ENCODE peak calls at places on chromosomes 1 and 21, in seven cellular contexts. One of them, this sample, is unnamed.
A peak's percentile ranks its signal among the peaks of the same experiment; 100 is the strongest.

GRCh38 chr21:28142692-28143091 is 850.0 kb downstream of the LTN1 start:
- DNase-seq in endodermal cell: no peak
- DNase-seq in A549: no peak
- DNase-seq in transverse colon: no peak
- DNase-seq in fibroblast of lung: peak; percentile 70
- DNase-seq in tibial artery: no peak
- DNase-seq in right lobe of liver: no peak
- DNase-seq in this sample: no peak

GRCh38 chr1:59333626-59334277 is 36.9 kb downstream of the FGGY start:
- DNase-seq in endodermal cell: no peak
- DNase-seq in A549: no peak
- DNase-seq in transverse colon: no peak
- DNase-seq in fibroblast of lung: no peak
- DNase-seq in tibial artery: no peak
- DNase-seq in right lobe of liver: no peak
- DNase-seq in this sample: no peak

GRCh38 chr1:181135462-181135781 is 46.9 kb downstream of the IER5 start:
- DNase-seq in endodermal cell: no peak
- DNase-seq in A549: no peak
- DNase-seq in transverse colon: no peak
- DNase-seq in fibroblast of lung: peak; percentile 49
- DNase-seq in tibial artery: peak; percentile 41
- DNase-seq in right lobe of liver: no peak
- DNase-seq in this sample: no peak

GRCh38 chr1:40650075-40650474 is 15.4 kb downstream of the RIMS3 start:
- DNase-seq in endodermal cell: peak; percentile 85
- DNase-seq in A549: no peak
- DNase-seq in transverse colon: no peak
- DNase-seq in fibroblast of lung: no peak
- DNase-seq in tibial artery: no peak
- DNase-seq in right lobe of liver: no peak
- DNase-seq in this sample: peak; percentile 46

GRCh38 chr1:176315519-176316220 is 108.6 kb upstream of the COP1 start:
- DNase-seq in endodermal cell: no peak
- DNase-seq in A549: no peak
- DNase-seq in transverse colon: no peak
- DNase-seq in fibroblast of lung: no peak
- DNase-seq in tibial artery: no peak
- DNase-seq in right lobe of liver: no peak
- DNase-seq in this sample: no peak

GRCh38 chr21:33569986-33570385 is 18.5 kb downstream of the DONSON start:
- DNase-seq in endodermal cell: no peak
- DNase-seq in A549: no peak
- DNase-seq in transverse colon: no peak
- DNase-seq in fibroblast of lung: no peak
- DNase-seq in tibial artery: no peak
- DNase-seq in right lobe of liver: no peak
- DNase-seq in this sample: no peak

GRCh38 chr1:175463856-175464255 is 271.3 kb upstream of the KIAA0040 start:
- DNase-seq in endodermal cell: no peak
- DNase-seq in A549: no peak
- DNase-seq in transverse colon: no peak
- DNase-seq in fibroblast of lung: no peak
- DNase-seq in tibial artery: no peak
- DNase-seq in right lobe of liver: no peak
- DNase-seq in this sample: no peak

GRCh38 chr1:87104945-87105344 is 190.5 kb downstream of the HS2ST1 start:
- DNase-seq in endodermal cell: no peak
- DNase-seq in A549: no peak
- DNase-seq in transverse colon: no peak
- DNase-seq in fibroblast of lung: no peak
- DNase-seq in tibial artery: no peak
- DNase-seq in right lobe of liver: no peak
- DNase-seq in this sample: no peak

GRCh38 chr1:6685381-6685780 is 16.2 kb downstream of the DNAJC11 start:
- DNase-seq in endodermal cell: no peak
- DNase-seq in A549: no peak
- DNase-seq in transverse colon: no peak
- DNase-seq in fibroblast of lung: no peak
- DNase-seq in tibial artery: no peak
- DNase-seq in right lobe of liver: no peak
- DNase-seq in this sample: no peak

GRCh38 chr1:17347769-17348592 is 24.0 kb upstream of the PADI6 start:
- DNase-seq in endodermal cell: no peak
- DNase-seq in A549: peak; percentile 32
- DNase-seq in transverse colon: no peak
- DNase-seq in fibroblast of lung: peak; percentile 69
- DNase-seq in tibial artery: no peak
- DNase-seq in right lobe of liver: no peak
- DNase-seq in this sample: no peak

GRCh38 chr1:1058088-1058905 is 15.8 kb downstream of the RNF223 start:
- DNase-seq in endodermal cell: peak; percentile 64
- DNase-seq in A549: no peak
- DNase-seq in transverse colon: no peak
- DNase-seq in fibroblast of lung: no peak
- DNase-seq in tibial artery: no peak
- DNase-seq in right lobe of liver: peak; percentile 69
- DNase-seq in this sample: no peak
- H3K4me1 ChIP-seq in endodermal cell: no peaks in the 10 kb centered on the region
- H3K4me1 ChIP-seq in A549: peaks cover 29% of the 10 kb centered on the region
- H3K4me1 ChIP-seq in transverse colon: peaks cover 9% of the 10 kb centered on the region
- H3K4me1 ChIP-seq in fibroblast of lung: peaks cover 8% of the 10 kb centered on the region
- H3K4me1 ChIP-seq in tibial artery: no peaks in the 10 kb centered on the region
- H3K4me1 ChIP-seq in right lobe of liver: peaks cover 15% of the 10 kb centered on the region
- H3K4me1 ChIP-seq in this sample: peaks cover 11% of the 10 kb centered on the region

GRCh38 chr1:18814340-18815202 is 44.9 kb downstream of the TAS1R2 start:
- DNase-seq in endodermal cell: peak; percentile 61
- DNase-seq in A549: no peak
- DNase-seq in transverse colon: no peak
- DNase-seq in fibroblast of lung: peak; percentile 6
- DNase-seq in tibial artery: no peak
- DNase-seq in right lobe of liver: no peak
- DNase-seq in this sample: no peak
- H3K27ac ChIP-seq in endodermal cell: no peak overlapping the region
- H3K27ac ChIP-seq in A549: no peak overlapping the region
- H3K27ac ChIP-seq in transverse colon: no peak overlapping the region
- H3K27ac ChIP-seq in fibroblast of lung: no peak overlapping the region
- H3K27ac ChIP-seq in tibial artery: no peak overlapping the region
- H3K27ac ChIP-seq in right lobe of liver: no peak overlapping the region
- H3K27ac ChIP-seq in this sample: no peak overlapping the region

DNA sequence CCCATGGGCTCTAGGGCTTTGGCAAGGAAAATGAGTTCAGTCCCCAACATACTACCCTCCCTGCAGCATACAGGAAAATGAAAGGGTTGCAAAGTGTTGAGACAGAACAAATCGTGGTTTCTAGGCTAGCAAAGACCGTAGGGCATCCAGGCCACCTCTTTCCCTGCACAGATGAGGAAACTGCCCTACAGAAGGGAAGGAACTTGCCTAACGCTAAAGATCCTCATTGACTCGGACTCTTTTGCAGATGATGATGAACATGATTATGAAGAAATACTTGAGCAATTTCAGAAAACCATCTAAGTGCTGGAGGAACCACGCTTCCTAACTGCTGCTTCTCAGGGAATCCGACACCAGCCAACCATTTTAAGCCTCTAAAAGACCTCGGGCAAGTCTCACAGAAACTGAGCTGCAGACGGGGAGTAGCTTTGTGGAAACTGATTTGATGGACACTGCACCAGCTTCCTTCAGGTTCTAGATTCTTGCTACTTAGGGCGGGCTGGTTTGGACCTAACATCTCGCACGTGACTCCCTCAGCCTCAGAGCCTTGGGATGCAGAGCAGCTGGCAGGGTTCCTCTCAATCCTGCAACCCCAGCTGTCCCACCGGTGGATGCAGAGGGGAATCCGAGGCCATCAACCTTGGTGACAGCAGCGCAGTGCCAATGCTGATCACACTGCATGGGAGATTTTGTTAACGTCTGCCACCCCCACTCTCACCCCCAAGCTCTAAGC is 13.4 kb downstream of the THEMIS2 start:
- DNase-seq in endodermal cell: no peak
- DNase-seq in A549: no peak
- DNase-seq in transverse colon: no peak
- DNase-seq in fibroblast of lung: no peak
- DNase-seq in tibial artery: no peak
- DNase-seq in right lobe of liver: no peak
- DNase-seq in this sample: no peak
- H3K4me1 ChIP-seq in endodermal cell: no peaks in the 10 kb centered on the region
- H3K4me1 ChIP-seq in A549: no peaks in the 10 kb centered on the region
- H3K4me1 ChIP-seq in transverse colon: no peaks in the 10 kb centered on the region
- H3K4me1 ChIP-seq in fibroblast of lung: no peaks in the 10 kb centered on the region
- H3K4me1 ChIP-seq in tibial artery: no peaks in the 10 kb centered on the region
- H3K4me1 ChIP-seq in right lobe of liver: no peaks in the 10 kb centered on the region
- H3K4me1 ChIP-seq in this sample: no peaks in the 10 kb centered on the region

DNA sequence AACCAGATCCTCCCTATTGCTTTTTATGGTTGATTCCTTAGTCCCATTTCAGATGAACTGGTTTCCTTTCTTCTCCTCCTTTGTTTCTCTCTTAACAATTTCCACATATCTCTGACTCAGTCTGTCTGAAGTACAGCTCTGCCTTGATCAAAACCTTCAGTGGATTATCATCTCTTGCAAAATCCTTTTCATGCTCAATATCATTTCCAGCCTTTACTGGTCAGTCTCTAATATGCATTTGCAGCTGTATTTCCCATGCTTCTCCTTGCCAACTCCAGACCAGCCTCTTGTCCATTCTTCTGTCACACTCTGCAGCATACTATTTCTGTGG is 72.2 kb downstream of the SNX7 start:
- DNase-seq in endodermal cell: no peak
- DNase-seq in A549: no peak
- DNase-seq in transverse colon: no peak
- DNase-seq in fibroblast of lung: peak; percentile 8
- DNase-seq in tibial artery: no peak
- DNase-seq in right lobe of liver: no peak
- DNase-seq in this sample: no peak
- H3K27ac ChIP-seq in endodermal cell: no peak overlapping the region
- H3K27ac ChIP-seq in A549: peak overlapping the region; percentile 75
- H3K27ac ChIP-seq in transverse colon: no peak overlapping the region
- H3K27ac ChIP-seq in fibroblast of lung: no peak overlapping the region
- H3K27ac ChIP-seq in tibial artery: no peak overlapping the region
- H3K27ac ChIP-seq in right lobe of liver: no peak overlapping the region
- H3K27ac ChIP-seq in this sample: no peak overlapping the region

GRCh38 chr1:201128476-201128875 is 1.5 kb upstream of the ASCL5 start:
- DNase-seq in endodermal cell: no peak
- DNase-seq in A549: no peak
- DNase-seq in transverse colon: no peak
- DNase-seq in fibroblast of lung: no peak
- DNase-seq in tibial artery: no peak
- DNase-seq in right lobe of liver: no peak
- DNase-seq in this sample: no peak
- H3K4me1 ChIP-seq in endodermal cell: no peaks in the 10 kb centered on the region
- H3K4me1 ChIP-seq in A549: peaks cover 19% of the 10 kb centered on the region
- H3K4me1 ChIP-seq in transverse colon: no peaks in the 10 kb centered on the region
- H3K4me1 ChIP-seq in fibroblast of lung: no peaks in the 10 kb centered on the region
- H3K4me1 ChIP-seq in tibial artery: no peaks in the 10 kb centered on the region
- H3K4me1 ChIP-seq in right lobe of liver: no peaks in the 10 kb centered on the region
- H3K4me1 ChIP-seq in this sample: peaks cover 7% of the 10 kb centered on the region

GRCh38 chr1:12021616-12022015 is 2.3 kb downstream of the MIIP start:
- DNase-seq in endodermal cell: no peak
- DNase-seq in A549: no peak
- DNase-seq in transverse colon: no peak
- DNase-seq in fibroblast of lung: no peak
- DNase-seq in tibial artery: no peak
- DNase-seq in right lobe of liver: no peak
- DNase-seq in this sample: no peak

GRCh38 chr1:12016182-12016581 is 3.1 kb upstream of the MIIP start:
- DNase-seq in endodermal cell: no peak
- DNase-seq in A549: no peak
- DNase-seq in transverse colon: no peak
- DNase-seq in fibroblast of lung: no peak
- DNase-seq in tibial artery: no peak
- DNase-seq in right lobe of liver: no peak
- DNase-seq in this sample: no peak

GRCh38 chr1:12015499-12015898 is 3.8 kb upstream of the MIIP start:
- DNase-seq in endodermal cell: no peak
- DNase-seq in A549: no peak
- DNase-seq in transverse colon: no peak
- DNase-seq in fibroblast of lung: no peak
- DNase-seq in tibial artery: no peak
- DNase-seq in right lobe of liver: no peak
- DNase-seq in this sample: no peak

GRCh38 chr1:12022036-12022435 is 2.7 kb downstream of the MIIP start:
- DNase-seq in endodermal cell: no peak
- DNase-seq in A549: no peak
- DNase-seq in transverse colon: no peak
- DNase-seq in fibroblast of lung: no peak
- DNase-seq in tibial artery: no peak
- DNase-seq in right lobe of liver: no peak
- DNase-seq in this sample: no peak

GRCh38 chr1:12019858-12020509 is 686 bp downstream of the MIIP start:
- DNase-seq in endodermal cell: no peak
- DNase-seq in A549: no peak
- DNase-seq in transverse colon: no peak
- DNase-seq in fibroblast of lung: peak; percentile 11
- DNase-seq in tibial artery: no peak
- DNase-seq in right lobe of liver: no peak
- DNase-seq in this sample: no peak
- H3K27ac ChIP-seq in endodermal cell: peak overlapping the region; percentile 85
- H3K27ac ChIP-seq in A549: peak overlapping the region; percentile 93
- H3K27ac ChIP-seq in transverse colon: peak overlapping the region; percentile 83
- H3K27ac ChIP-seq in fibroblast of lung: peak overlapping the region; percentile 63
- H3K27ac ChIP-seq in tibial artery: peak overlapping the region; percentile 87
- H3K27ac ChIP-seq in right lobe of liver: peak overlapping the region; percentile 85
- H3K27ac ChIP-seq in this sample: peak overlapping the region; percentile 65